ENCODE peak calls at places on chromosomes 12 and 14, in seven cellular contexts. R is HuH-7.5; B is stomach; T is left cardiac atrium; D is choroid plexus epithelial cell; S is stimulated activated CD4-positive, alpha-beta T cell treated with anti-CD3 and anti-CD28 coated beads, Interleukin-1b, Interleukin-23, amount 100 ng/mL, for 24 hours; J is HTR-8/SVneo. M is an unnamed sample.

GRCh38 chr12:24172773-24173447 is 223.4 kb upstream of the SOX5 start:
- DNase-seq in T (no peak), S (no peak), D (no peak), B (no peak), J (no peak), R (peak), M (no peak)

GRCh38 chr14:75457024-75457390 is 29.2 kb downstream of the JDP2 start:
- DNase-seq in R (no peak), S (no peak), D (no peak), B (no peak), J (no peak), T (no peak), M (no peak)

GRCh38 chr14:33081259-33081658 is 142.6 kb downstream of the NPAS3 start:
- DNase-seq in R (no peak), S (no peak), B (no peak), D (no peak), T (no peak), J (no peak), M (no peak)

GRCh38 chr14:101088714-101089113 is 185.2 kb upstream of the RTL1 start:
- DNase-seq in T (no peak), R (no peak), B (no peak), J (no peak), D (no peak), S (no peak), M (no peak)

GRCh38 chr14:20031058-20031457 is 4.8 kb downstream of the OR4K13 start:
- DNase-seq in D (no peak), S (no peak), T (no peak), J (no peak), B (no peak), R (no peak), M (no peak)

GRCh38 chr14:54614296-54614695 is 47.4 kb downstream of the SAMD4A start:
- DNase-seq in J (no peak), T (no peak), D (no peak), B (no peak), S (no peak), R (no peak), M (no peak)

GRCh38 chr12:81758421-81759214 is 532 bp downstream of the PPFIA2 start:
- DNase-seq in S (no peak), J (peak), T (peak), D (peak), B (no peak), R (no peak), M (peak)

GRCh38 chr12:118360785-118361404 is 11.8 kb downstream of the TAOK3 start:
- DNase-seq in S (no peak), R (no peak), B (no peak), J (no peak), D (peak), T (no peak), M (no peak)

GRCh38 chr14:29064305-29064704 is 297.7 kb downstream of the FOXG1 start:
- DNase-seq in R (no peak), D (no peak), J (no peak), S (no peak), B (no peak), T (no peak), M (no peak)

GRCh38 chr14:89720741-89721315 is 233.7 kb downstream of the EFCAB11 start:
- DNase-seq in J (no peak), R (no peak), B (peak), T (peak), S (no peak), D (no peak), M (no peak)

GRCh38 chr12:120231316-120232011 is 30.6 kb upstream of the RPLP0 start:
- DNase-seq in S (peak), J (peak), B (peak), D (peak), T (peak), R (no peak), M (no peak)

GRCh38 chr14:51370758-51371386 is 130.8 kb downstream of the TMX1 start:
- DNase-seq in S (no peak), D (peak), B (no peak), T (no peak), J (no peak), R (no peak), M (no peak)

GRCh38 chr12:1445807-1446206 is 148.6 kb downstream of the FBXL14 start:
- DNase-seq in J (no peak), T (no peak), R (no peak), S (no peak), D (no peak), B (no peak), M (no peak)

GRCh38 chr12:32336261-32336660 is 63.1 kb upstream of the FGD4 start:
- DNase-seq in T (no peak), J (no peak), R (no peak), B (no peak), D (peak), S (no peak), M (no peak)

GRCh38 chr12:57229634-57230380 is at the start of gene SHMT2:
- DNase-seq in R (peak), J (peak), D (peak), T (peak), B (peak), S (peak), M (peak)

GRCh38 chr14:33908540-33909223 is 42.2 kb downstream of the EGLN3 start:
- DNase-seq in R (no peak), S (no peak), T (no peak), D (no peak), J (no peak), B (no peak), M (no peak)

GRCh38 chr12:52873513-52873831 is 24.7 kb upstream of the KRT78 start:
- DNase-seq in R (no peak), B (no peak), S (no peak), J (no peak), D (no peak), T (no peak), M (no peak)

GRCh38 chr12:11827096-11827841 is 177.8 kb downstream of the ETV6 start:
- DNase-seq in R (no peak), B (no peak), D (peak), J (no peak), S (no peak), T (peak), M (no peak)

GRCh38 chr12:96907681-96908163 is 665 bp downstream of the NEDD1 start:
- DNase-seq in J (no peak), S (no peak), D (peak), T (peak), B (no peak), R (peak), M (no peak)

GRCh38 chr14:22978487-22978837 is 3.9 kb downstream of the AJUBA start:
- DNase-seq in S (no peak), B (no peak), R (no peak), D (no peak), J (no peak), T (no peak), M (no peak)

GRCh38 chr12:24838531-24838950 is 110.4 kb downstream of the BCAT1 start:
- DNase-seq in R (no peak), J (no peak), S (no peak), B (no peak), D (peak), T (no peak), M (peak)

GRCh38 chr12:39467432-39467870 is 24.5 kb upstream of the KIF21A start:
- DNase-seq in B (no peak), J (no peak), D (peak), S (no peak), T (no peak), R (no peak), M (no peak)

GRCh38 chr12:30818562-30818961 is 63.8 kb upstream of the CAPRIN2 start:
- DNase-seq in D (no peak), S (no peak), R (no peak), B (no peak), T (no peak), J (no peak), M (no peak)

GRCh38 chr12:44159211-44159610 is 323.3 kb downstream of the TMEM117 start:
- DNase-seq in J (no peak), T (no peak), R (no peak), D (no peak), S (no peak), B (no peak), M (no peak)

GRCh38 chr12:51329742-51330141 is 5.8 kb upstream of the BIN2 start:
- DNase-seq in R (no peak), D (no peak), B (no peak), S (no peak), J (no peak), T (no peak), M (no peak)

GRCh38 chr14:75334191-75335051 is 55.8 kb downstream of the FOS start:
- DNase-seq in R (no peak), B (peak), S (no peak), T (peak), D (peak), J (no peak), M (no peak)

GRCh38 chr12:6772729-6773661 is 675 bp downstream of the LAG3 start:
- DNase-seq in J (no peak), S (no peak), D (no peak), B (no peak), R (peak), T (no peak), M (no peak)

GRCh38 chr14:86790408-86791364 is 1202.3 kb downstream of the GALC start:
- DNase-seq in D (no peak), T (no peak), J (no peak), S (no peak), R (no peak), B (no peak), M (no peak)

M was measured in ovary.